ENCODE peak calls at places on chromosomes 12 and 14, in five cellular contexts. One of them, this sample, is unnamed. For H3K4me1, the result is how much of the 10 kb centered on the place peaks cover.

GRCh38 chr12:119432935-119433334 is 98.4 kb downstream of the CCDC60 start:
- DNase-seq in Peyer's patch: no peak
- DNase-seq in left lung: no peak
- DNase-seq in lower lobe of right lung: no peak
- DNase-seq in ovary: no peak
- DNase-seq in this sample: no peak

GRCh38 chr12:120064054-120064940 is 52.3 kb downstream of the RAB35 start:
- DNase-seq in Peyer's patch: no peak
- DNase-seq in left lung: no peak
- DNase-seq in lower lobe of right lung: no peak
- DNase-seq in ovary: no peak
- DNase-seq in this sample: no peak

GRCh38 chr12:105343836-105344235 is 13.3 kb downstream of the C12orf75 start:
- DNase-seq in Peyer's patch: no peak
- DNase-seq in left lung: no peak
- DNase-seq in lower lobe of right lung: no peak
- DNase-seq in ovary: no peak
- DNase-seq in this sample: no peak

GRCh38 chr14:28813810-28814209 is 47.2 kb downstream of the FOXG1 start:
- DNase-seq in Peyer's patch: no peak
- DNase-seq in left lung: no peak
- DNase-seq in lower lobe of right lung: no peak
- DNase-seq in ovary: no peak
- DNase-seq in this sample: no peak

GRCh38 chr12:84694111-84694510 is 218.5 kb downstream of the SLC6A15 start:
- DNase-seq in Peyer's patch: no peak
- DNase-seq in left lung: no peak
- DNase-seq in lower lobe of right lung: no peak
- DNase-seq in ovary: no peak
- DNase-seq in this sample: no peak

GRCh38 chr12:130622803-130623202 is 93.3 kb downstream of the RIMBP2 start:
- DNase-seq in Peyer's patch: no peak
- DNase-seq in left lung: no peak
- DNase-seq in lower lobe of right lung: no peak
- DNase-seq in ovary: no peak
- DNase-seq in this sample: no peak

GRCh38 chr12:52260351-52261210 is 13.9 kb upstream of the KRT86 start:
- DNase-seq in Peyer's patch: no peak
- DNase-seq in left lung: no peak
- DNase-seq in lower lobe of right lung: no peak
- DNase-seq in ovary: no peak
- DNase-seq in this sample: no peak

GRCh38 chr14:78010688-78011087 is 159.5 kb upstream of the NRXN3 start:
- DNase-seq in Peyer's patch: no peak
- DNase-seq in left lung: no peak
- DNase-seq in lower lobe of right lung: no peak
- DNase-seq in ovary: no peak
- DNase-seq in this sample: no peak

GRCh38 chr14:71472281-71472960 is 459.8 kb upstream of the RGS6 start:
- DNase-seq in Peyer's patch: no peak
- DNase-seq in left lung: no peak
- DNase-seq in lower lobe of right lung: no peak
- DNase-seq in ovary: no peak
- DNase-seq in this sample: no peak

GRCh38 chr12:128820723-128821432 is 2.9 kb downstream of the SLC15A4 start:
- DNase-seq in Peyer's patch: peak
- DNase-seq in left lung: peak
- DNase-seq in lower lobe of right lung: peak
- DNase-seq in ovary: no peak
- DNase-seq in this sample: no peak

GRCh38 chr14:102928412-102929348 is 6.2 kb downstream of the AMN start:
- DNase-seq in Peyer's patch: peak
- DNase-seq in left lung: peak
- DNase-seq in lower lobe of right lung: peak
- DNase-seq in ovary: peak
- DNase-seq in this sample: peak

GRCh38 chr12:570237-570925 is 92.9 kb downstream of the NINJ2 start:
- DNase-seq in Peyer's patch: peak
- DNase-seq in left lung: peak
- DNase-seq in lower lobe of right lung: peak
- DNase-seq in ovary: peak
- DNase-seq in this sample: no peak

GRCh38 chr14:75418779-75419768 is 8.7 kb upstream of the JDP2 start:
- DNase-seq in Peyer's patch: peak
- DNase-seq in left lung: no peak
- DNase-seq in lower lobe of right lung: peak
- DNase-seq in ovary: no peak
- DNase-seq in this sample: no peak

GRCh38 chr12:88258396-88258795 is 116.3 kb downstream of the TMTC3 start:
- DNase-seq in Peyer's patch: no peak
- DNase-seq in left lung: no peak
- DNase-seq in lower lobe of right lung: no peak
- DNase-seq in ovary: no peak
- DNase-seq in this sample: no peak

GRCh38 chr12:51218607-51219161 is 822 bp upstream of the POU6F1 start:
- DNase-seq in Peyer's patch: no peak
- DNase-seq in left lung: no peak
- DNase-seq in lower lobe of right lung: peak
- DNase-seq in ovary: peak
- DNase-seq in this sample: no peak

GRCh38 chr12:46959484-46959883 is 119.9 kb upstream of the PCED1B start:
- DNase-seq in Peyer's patch: no peak
- DNase-seq in left lung: no peak
- DNase-seq in lower lobe of right lung: no peak
- DNase-seq in ovary: no peak
- DNase-seq in this sample: no peak

GRCh38 chr12:124311292-124312109 is 16.6 kb downstream of the RFLNA start:
- DNase-seq in Peyer's patch: no peak
- DNase-seq in left lung: no peak
- DNase-seq in lower lobe of right lung: no peak
- DNase-seq in ovary: no peak
- DNase-seq in this sample: no peak

GRCh38 chr12:15662983-15663659 is 126.1 kb downstream of the EPS8 start:
- DNase-seq in Peyer's patch: no peak
- DNase-seq in left lung: no peak
- DNase-seq in lower lobe of right lung: no peak
- DNase-seq in ovary: no peak
- DNase-seq in this sample: no peak

GRCh38 chr12:122902854-122903703 is 7.2 kb upstream of the VPS37B start:
- DNase-seq in Peyer's patch: peak
- DNase-seq in left lung: no peak
- DNase-seq in lower lobe of right lung: no peak
- DNase-seq in ovary: no peak
- DNase-seq in this sample: no peak

GRCh38 chr12:83827860-83828259 is 1084.7 kb downstream of the SLC6A15 start:
- DNase-seq in Peyer's patch: no peak
- DNase-seq in left lung: no peak
- DNase-seq in lower lobe of right lung: no peak
- DNase-seq in ovary: no peak
- DNase-seq in this sample: no peak

GRCh38 chr12:6425588-6426531 is 18.9 kb upstream of the CD27 start:
- DNase-seq in Peyer's patch: peak
- DNase-seq in left lung: no peak
- DNase-seq in lower lobe of right lung: no peak
- DNase-seq in ovary: no peak
- DNase-seq in this sample: no peak

GRCh38 chr14:72731252-72732020 is 162.5 kb downstream of the DPF3 start:
- DNase-seq in Peyer's patch: no peak
- DNase-seq in left lung: no peak
- DNase-seq in lower lobe of right lung: no peak
- DNase-seq in ovary: peak
- DNase-seq in this sample: no peak

GRCh38 chr12:108806350-108806749 is 51.0 kb downstream of the SSH1 start:
- DNase-seq in Peyer's patch: no peak
- DNase-seq in left lung: no peak
- DNase-seq in lower lobe of right lung: no peak
- DNase-seq in ovary: no peak
- DNase-seq in this sample: no peak

GRCh38 chr12:124351422-124351821 is 56.5 kb downstream of the RFLNA start:
- DNase-seq in Peyer's patch: no peak
- DNase-seq in left lung: no peak
- DNase-seq in lower lobe of right lung: no peak
- DNase-seq in ovary: no peak
- DNase-seq in this sample: no peak

GRCh38 chr14:64632056-64632455 is 72.2 kb upstream of the PLEKHG3 start:
- DNase-seq in Peyer's patch: no peak
- DNase-seq in left lung: no peak
- DNase-seq in lower lobe of right lung: no peak
- DNase-seq in ovary: no peak
- DNase-seq in this sample: no peak

GRCh38 chr12:2359725-2360629 is 307.2 kb downstream of the CACNA1C start:
- DNase-seq in Peyer's patch: peak
- DNase-seq in left lung: no peak
- DNase-seq in lower lobe of right lung: no peak
- DNase-seq in ovary: no peak
- DNase-seq in this sample: no peak

DNA sequence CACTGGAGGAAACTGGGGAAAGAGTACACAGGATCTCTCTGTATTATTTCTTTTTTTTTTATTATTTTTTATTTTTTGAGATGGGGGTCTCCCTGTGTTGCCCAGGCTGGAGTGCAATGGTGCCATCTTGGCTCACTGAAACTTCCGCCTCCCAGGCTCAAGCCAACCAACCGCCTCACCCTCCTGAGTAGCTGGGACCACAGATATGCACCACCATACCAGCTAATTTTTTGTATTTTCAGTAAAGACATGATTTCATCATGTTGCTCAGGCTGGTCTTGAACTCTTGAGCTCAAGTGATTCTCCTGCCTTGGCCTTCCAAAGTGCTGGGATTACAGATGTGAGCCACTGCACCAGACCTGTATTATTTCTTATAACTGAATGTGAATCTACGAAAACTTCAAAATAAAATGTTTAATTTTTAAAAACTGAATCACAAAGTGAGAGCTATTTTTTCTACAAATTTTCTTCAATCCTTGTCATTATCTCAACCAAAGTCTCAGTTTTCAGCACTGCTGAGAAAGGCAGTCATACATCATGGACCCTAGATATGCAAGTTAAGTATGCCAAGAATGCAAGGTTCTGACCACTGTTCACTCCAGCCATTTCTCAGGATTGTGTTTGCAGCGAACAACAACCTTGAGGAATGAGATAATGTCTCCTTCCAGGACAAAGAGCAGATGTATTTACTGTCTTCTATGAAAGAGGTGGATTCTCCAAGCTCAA is 2.4 kb downstream of the EAPP start:
- DNase-seq in Peyer's patch: no peak
- DNase-seq in left lung: no peak
- DNase-seq in lower lobe of right lung: no peak
- DNase-seq in ovary: no peak
- DNase-seq in this sample: no peak
- H3K4me3 ChIP-seq in Peyer's patch: peak
- H3K4me3 ChIP-seq in left lung: no peak
- H3K4me3 ChIP-seq in lower lobe of right lung: no peak
- H3K4me3 ChIP-seq in ovary: no peak
- H3K4me3 ChIP-seq in this sample: no peak

DNA sequence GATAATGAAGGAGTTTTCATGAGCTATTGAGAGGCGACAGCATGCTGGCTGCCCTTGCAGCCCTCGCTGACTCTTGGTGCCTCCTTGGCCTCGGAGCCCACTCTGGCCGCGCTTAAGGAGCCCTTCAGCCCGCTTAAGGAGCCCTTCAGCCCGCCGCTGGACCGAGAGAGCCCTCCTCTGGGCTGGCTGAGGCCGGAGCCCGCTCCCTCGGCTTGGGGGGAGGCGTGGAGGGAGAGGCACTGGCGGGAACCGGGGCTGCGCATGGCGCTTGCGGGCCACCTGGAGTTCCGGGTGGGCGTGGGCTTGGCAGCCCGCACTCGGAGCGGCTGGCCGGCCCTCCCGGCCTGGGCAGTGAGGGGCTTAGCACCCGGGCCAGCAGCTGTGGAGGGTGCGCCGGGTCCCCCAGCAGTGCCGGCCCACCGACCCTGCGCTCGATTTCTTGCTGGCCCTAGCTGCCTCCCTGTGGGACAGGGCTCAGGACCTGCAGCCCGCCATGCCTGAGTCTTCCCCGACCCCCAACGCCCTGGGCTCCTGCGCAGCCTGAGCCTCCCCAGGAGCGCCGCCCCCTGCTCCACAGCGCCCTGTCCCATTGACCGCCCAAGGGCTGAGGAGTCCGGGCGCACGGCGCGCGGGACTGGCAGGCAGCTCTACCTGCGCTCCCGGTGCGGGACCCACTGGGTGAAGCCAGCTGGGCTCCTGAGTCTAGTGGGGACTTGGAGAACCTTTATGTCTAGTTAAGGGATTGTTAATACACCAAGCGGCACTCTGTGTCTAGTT is 20.1 kb upstream of the PAWR start:
- DNase-seq in Peyer's patch: no peak
- DNase-seq in left lung: no peak
- DNase-seq in lower lobe of right lung: peak
- DNase-seq in ovary: peak
- DNase-seq in this sample: no peak
- H3K4me1 ChIP-seq in Peyer's patch: under half
- H3K4me1 ChIP-seq in left lung: under half
- H3K4me1 ChIP-seq in lower lobe of right lung: under half
- H3K4me1 ChIP-seq in ovary: under half
- H3K4me1 ChIP-seq in this sample: under half

GRCh38 chr12:127548123-127548553 is 718.8 kb upstream of the TMEM132C start:
- DNase-seq in Peyer's patch: no peak
- DNase-seq in left lung: no peak
- DNase-seq in lower lobe of right lung: no peak
- DNase-seq in ovary: no peak
- DNase-seq in this sample: no peak

GRCh38 chr12:127555071-127555470 is 711.9 kb upstream of the TMEM132C start:
- DNase-seq in Peyer's patch: no peak
- DNase-seq in left lung: no peak
- DNase-seq in lower lobe of right lung: no peak
- DNase-seq in ovary: no peak
- DNase-seq in this sample: no peak

GRCh38 chr12:127552838-127553237 is 714.1 kb upstream of the TMEM132C start:
- DNase-seq in Peyer's patch: no peak
- DNase-seq in left lung: no peak
- DNase-seq in lower lobe of right lung: no peak
- DNase-seq in ovary: no peak
- DNase-seq in this sample: no peak

GRCh38 chr12:127546721-127547505 is 720.1 kb upstream of the TMEM132C start:
- DNase-seq in Peyer's patch: no peak
- DNase-seq in left lung: no peak
- DNase-seq in lower lobe of right lung: no peak
- DNase-seq in ovary: no peak
- DNase-seq in this sample: no peak

GRCh38 chr12:127550271-127550670 is 716.7 kb upstream of the TMEM132C start:
- DNase-seq in Peyer's patch: no peak
- DNase-seq in left lung: no peak
- DNase-seq in lower lobe of right lung: no peak
- DNase-seq in ovary: no peak
- DNase-seq in this sample: no peak
- H3K27ac ChIP-seq in Peyer's patch: no peak
- H3K27ac ChIP-seq in left lung: no peak
- H3K27ac ChIP-seq in lower lobe of right lung: no peak
- H3K27ac ChIP-seq in ovary: no peak
- H3K27ac ChIP-seq in this sample: no peak

DNA sequence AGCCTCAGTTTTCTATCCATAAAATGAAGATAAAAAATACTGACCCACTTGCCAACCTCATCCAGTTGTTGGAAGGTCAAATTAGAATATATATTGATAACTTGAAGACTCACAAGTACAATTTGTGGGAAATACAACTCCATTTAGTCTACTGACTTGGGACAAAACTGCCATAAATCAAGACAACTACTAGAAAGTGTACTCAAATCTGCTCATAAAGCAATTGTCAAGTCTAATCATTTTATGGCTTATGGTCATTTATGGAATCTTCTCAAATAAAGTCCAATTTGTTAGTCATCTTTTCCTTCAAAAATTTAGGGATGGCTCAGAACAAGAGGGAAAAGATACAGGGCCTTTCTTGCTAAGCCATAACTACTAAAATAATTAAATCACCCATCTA is 7.0 kb downstream of the BTG1 start:
- DNase-seq in Peyer's patch: no peak
- DNase-seq in left lung: no peak
- DNase-seq in lower lobe of right lung: no peak
- DNase-seq in ovary: no peak
- DNase-seq in this sample: no peak
- H3K4me3 ChIP-seq in Peyer's patch: peak
- H3K4me3 ChIP-seq in left lung: no peak
- H3K4me3 ChIP-seq in lower lobe of right lung: peak
- H3K4me3 ChIP-seq in ovary: peak
- H3K4me3 ChIP-seq in this sample: peak